ENCODE peak calls at places on chromosome 17, in eight cellular contexts. One of them, this sample, is unnamed.

GRCh38 chr17:77462101-77462500 is 321.3 kb downstream of the SEC14L1 start:
- DNase-seq in K562: no peak
- DNase-seq in stimulated activated CD4-positive, alpha-beta T cell treated with anti-CD3 and anti-CD28 coated beads, TNF-alpha, amount 100 ng/mL, for 48 hours: no peak
- DNase-seq in dorsolateral prefrontal cortex: no peak
- DNase-seq in stimulated activated CD8-positive, alpha-beta memory T cell treated with anti-CD3 and anti-CD28 coated beads, Interleukin-7, amount 100 ng/mL, for 1 hour: no peak
- DNase-seq in activated naive CD4-positive, alpha-beta T cell: no peak
- DNase-seq in neural progenitor cell: no peak
- DNase-seq in activated CD4-positive, alpha-beta T cell treated with anti-CD3 and anti-CD28 coated beads, Interleukin-2, amount 50 U/mL, for 1 hour: no peak
- DNase-seq in this sample: no peak

GRCh38 chr17:73703917-73704316 is 59.7 kb upstream of the SDK2 start:
- DNase-seq in stimulated activated CD4-positive, alpha-beta T cell treated with anti-CD3 and anti-CD28 coated beads, TNF-alpha, amount 100 ng/mL, for 48 hours: no peak
- DNase-seq in stimulated activated CD8-positive, alpha-beta memory T cell treated with anti-CD3 and anti-CD28 coated beads, Interleukin-7, amount 100 ng/mL, for 1 hour: no peak
- DNase-seq in K562: no peak
- DNase-seq in activated CD4-positive, alpha-beta T cell treated with anti-CD3 and anti-CD28 coated beads, Interleukin-2, amount 50 U/mL, for 1 hour: no peak
- DNase-seq in activated naive CD4-positive, alpha-beta T cell: no peak
- DNase-seq in neural progenitor cell: no peak
- DNase-seq in dorsolateral prefrontal cortex: no peak
- DNase-seq in this sample: no peak

GRCh38 chr17:73118876-73119485 is 26.5 kb upstream of the SLC39A11 start:
- DNase-seq in stimulated activated CD8-positive, alpha-beta memory T cell treated with anti-CD3 and anti-CD28 coated beads, Interleukin-7, amount 100 ng/mL, for 1 hour: no peak
- DNase-seq in activated naive CD4-positive, alpha-beta T cell: no peak
- DNase-seq in activated CD4-positive, alpha-beta T cell treated with anti-CD3 and anti-CD28 coated beads, Interleukin-2, amount 50 U/mL, for 1 hour: no peak
- DNase-seq in dorsolateral prefrontal cortex: no peak
- DNase-seq in K562: no peak
- DNase-seq in neural progenitor cell: no peak
- DNase-seq in stimulated activated CD4-positive, alpha-beta T cell treated with anti-CD3 and anti-CD28 coated beads, TNF-alpha, amount 100 ng/mL, for 48 hours: no peak
- DNase-seq in this sample: no peak

GRCh38 chr17:66405836-66406679 is 103.6 kb downstream of the PRKCA start:
- DNase-seq in neural progenitor cell: no peak
- DNase-seq in K562: no peak
- DNase-seq in dorsolateral prefrontal cortex: no peak
- DNase-seq in stimulated activated CD8-positive, alpha-beta memory T cell treated with anti-CD3 and anti-CD28 coated beads, Interleukin-7, amount 100 ng/mL, for 1 hour: no peak
- DNase-seq in stimulated activated CD4-positive, alpha-beta T cell treated with anti-CD3 and anti-CD28 coated beads, TNF-alpha, amount 100 ng/mL, for 48 hours: no peak
- DNase-seq in activated naive CD4-positive, alpha-beta T cell: no peak
- DNase-seq in activated CD4-positive, alpha-beta T cell treated with anti-CD3 and anti-CD28 coated beads, Interleukin-2, amount 50 U/mL, for 1 hour: no peak
- DNase-seq in this sample: no peak

GRCh38 chr17:33667052-33667509 is 374.0 kb upstream of the ASIC2 start:
- DNase-seq in neural progenitor cell: no peak
- DNase-seq in activated CD4-positive, alpha-beta T cell treated with anti-CD3 and anti-CD28 coated beads, Interleukin-2, amount 50 U/mL, for 1 hour: peak
- DNase-seq in activated naive CD4-positive, alpha-beta T cell: no peak
- DNase-seq in K562: peak
- DNase-seq in dorsolateral prefrontal cortex: no peak
- DNase-seq in stimulated activated CD4-positive, alpha-beta T cell treated with anti-CD3 and anti-CD28 coated beads, TNF-alpha, amount 100 ng/mL, for 48 hours: peak
- DNase-seq in stimulated activated CD8-positive, alpha-beta memory T cell treated with anti-CD3 and anti-CD28 coated beads, Interleukin-7, amount 100 ng/mL, for 1 hour: no peak
- DNase-seq in this sample: no peak

GRCh38 chr17:79792984-79793923 is 3.6 kb downstream of the CBX8 start:
- DNase-seq in dorsolateral prefrontal cortex: no peak
- DNase-seq in stimulated activated CD8-positive, alpha-beta memory T cell treated with anti-CD3 and anti-CD28 coated beads, Interleukin-7, amount 100 ng/mL, for 1 hour: no peak
- DNase-seq in activated naive CD4-positive, alpha-beta T cell: no peak
- DNase-seq in neural progenitor cell: peak
- DNase-seq in activated CD4-positive, alpha-beta T cell treated with anti-CD3 and anti-CD28 coated beads, Interleukin-2, amount 50 U/mL, for 1 hour: no peak
- DNase-seq in K562: no peak
- DNase-seq in stimulated activated CD4-positive, alpha-beta T cell treated with anti-CD3 and anti-CD28 coated beads, TNF-alpha, amount 100 ng/mL, for 48 hours: no peak
- DNase-seq in this sample: peak

GRCh38 chr17:57902800-57903759 is 52.1 kb downstream of the CUEDC1 start:
- DNase-seq in stimulated activated CD4-positive, alpha-beta T cell treated with anti-CD3 and anti-CD28 coated beads, TNF-alpha, amount 100 ng/mL, for 48 hours: no peak
- DNase-seq in stimulated activated CD8-positive, alpha-beta memory T cell treated with anti-CD3 and anti-CD28 coated beads, Interleukin-7, amount 100 ng/mL, for 1 hour: no peak
- DNase-seq in dorsolateral prefrontal cortex: peak
- DNase-seq in K562: no peak
- DNase-seq in neural progenitor cell: no peak
- DNase-seq in activated naive CD4-positive, alpha-beta T cell: no peak
- DNase-seq in activated CD4-positive, alpha-beta T cell treated with anti-CD3 and anti-CD28 coated beads, Interleukin-2, amount 50 U/mL, for 1 hour: no peak
- DNase-seq in this sample: no peak

GRCh38 chr17:80528521-80528920 is 16.1 kb upstream of the RPTOR start:
- DNase-seq in stimulated activated CD8-positive, alpha-beta memory T cell treated with anti-CD3 and anti-CD28 coated beads, Interleukin-7, amount 100 ng/mL, for 1 hour: no peak
- DNase-seq in stimulated activated CD4-positive, alpha-beta T cell treated with anti-CD3 and anti-CD28 coated beads, TNF-alpha, amount 100 ng/mL, for 48 hours: no peak
- DNase-seq in neural progenitor cell: no peak
- DNase-seq in activated naive CD4-positive, alpha-beta T cell: no peak
- DNase-seq in activated CD4-positive, alpha-beta T cell treated with anti-CD3 and anti-CD28 coated beads, Interleukin-2, amount 50 U/mL, for 1 hour: no peak
- DNase-seq in K562: no peak
- DNase-seq in dorsolateral prefrontal cortex: no peak
- DNase-seq in this sample: no peak

GRCh38 chr17:48737330-48738043 is 8.9 kb upstream of the HOXB13 start:
- DNase-seq in neural progenitor cell: no peak
- DNase-seq in activated naive CD4-positive, alpha-beta T cell: no peak
- DNase-seq in stimulated activated CD8-positive, alpha-beta memory T cell treated with anti-CD3 and anti-CD28 coated beads, Interleukin-7, amount 100 ng/mL, for 1 hour: no peak
- DNase-seq in dorsolateral prefrontal cortex: no peak
- DNase-seq in activated CD4-positive, alpha-beta T cell treated with anti-CD3 and anti-CD28 coated beads, Interleukin-2, amount 50 U/mL, for 1 hour: no peak
- DNase-seq in K562: no peak
- DNase-seq in stimulated activated CD4-positive, alpha-beta T cell treated with anti-CD3 and anti-CD28 coated beads, TNF-alpha, amount 100 ng/mL, for 48 hours: no peak
- DNase-seq in this sample: no peak

GRCh38 chr17:58176200-58176599 is 9.4 kb downstream of the OR4D2 start:
- DNase-seq in activated CD4-positive, alpha-beta T cell treated with anti-CD3 and anti-CD28 coated beads, Interleukin-2, amount 50 U/mL, for 1 hour: no peak
- DNase-seq in stimulated activated CD4-positive, alpha-beta T cell treated with anti-CD3 and anti-CD28 coated beads, TNF-alpha, amount 100 ng/mL, for 48 hours: no peak
- DNase-seq in activated naive CD4-positive, alpha-beta T cell: no peak
- DNase-seq in K562: peak
- DNase-seq in dorsolateral prefrontal cortex: no peak
- DNase-seq in neural progenitor cell: peak
- DNase-seq in stimulated activated CD8-positive, alpha-beta memory T cell treated with anti-CD3 and anti-CD28 coated beads, Interleukin-7, amount 100 ng/mL, for 1 hour: no peak
- DNase-seq in this sample: peak

GRCh38 chr17:49822829-49823228 is 25.0 kb downstream of the TAC4 start:
- DNase-seq in neural progenitor cell: no peak
- DNase-seq in stimulated activated CD4-positive, alpha-beta T cell treated with anti-CD3 and anti-CD28 coated beads, TNF-alpha, amount 100 ng/mL, for 48 hours: no peak
- DNase-seq in dorsolateral prefrontal cortex: no peak
- DNase-seq in activated CD4-positive, alpha-beta T cell treated with anti-CD3 and anti-CD28 coated beads, Interleukin-2, amount 50 U/mL, for 1 hour: no peak
- DNase-seq in stimulated activated CD8-positive, alpha-beta memory T cell treated with anti-CD3 and anti-CD28 coated beads, Interleukin-7, amount 100 ng/mL, for 1 hour: no peak
- DNase-seq in K562: no peak
- DNase-seq in activated naive CD4-positive, alpha-beta T cell: no peak
- DNase-seq in this sample: no peak

GRCh38 chr17:6903516-6903915 is 72.0 kb upstream of the TEKT1 start:
- DNase-seq in neural progenitor cell: no peak
- DNase-seq in stimulated activated CD4-positive, alpha-beta T cell treated with anti-CD3 and anti-CD28 coated beads, TNF-alpha, amount 100 ng/mL, for 48 hours: no peak
- DNase-seq in activated naive CD4-positive, alpha-beta T cell: no peak
- DNase-seq in stimulated activated CD8-positive, alpha-beta memory T cell treated with anti-CD3 and anti-CD28 coated beads, Interleukin-7, amount 100 ng/mL, for 1 hour: no peak
- DNase-seq in activated CD4-positive, alpha-beta T cell treated with anti-CD3 and anti-CD28 coated beads, Interleukin-2, amount 50 U/mL, for 1 hour: no peak
- DNase-seq in dorsolateral prefrontal cortex: no peak
- DNase-seq in K562: no peak
- DNase-seq in this sample: no peak

GRCh38 chr17:17179371-17179827 is 26.7 kb downstream of the PLD6 start:
- DNase-seq in activated naive CD4-positive, alpha-beta T cell: peak
- DNase-seq in activated CD4-positive, alpha-beta T cell treated with anti-CD3 and anti-CD28 coated beads, Interleukin-2, amount 50 U/mL, for 1 hour: no peak
- DNase-seq in dorsolateral prefrontal cortex: no peak
- DNase-seq in stimulated activated CD8-positive, alpha-beta memory T cell treated with anti-CD3 and anti-CD28 coated beads, Interleukin-7, amount 100 ng/mL, for 1 hour: no peak
- DNase-seq in neural progenitor cell: no peak
- DNase-seq in K562: no peak
- DNase-seq in stimulated activated CD4-positive, alpha-beta T cell treated with anti-CD3 and anti-CD28 coated beads, TNF-alpha, amount 100 ng/mL, for 48 hours: no peak
- DNase-seq in this sample: no peak